ENCODE peak calls at places on chromosome 6, in eight cellular contexts. C, T, Z, I, L, N, P and S are unnamed samples.

GRCh38 chr6:3566812-3567211 is 110.0 kb upstream of the SLC22A23 start:
- DNase-seq in Z (no peak), T (no peak), N (no peak), P (no peak), I (no peak), C (no peak), L (no peak), S (no peak)

GRCh38 chr6:17035257-17035757 is 66.5 kb upstream of the STMND1 start:
- DNase-seq in C (no peak), Z (no peak), I (no peak), N (no peak), P (no peak), L (no peak), T (peak; percentile 13), S (no peak)

GRCh38 chr6:164216368-164216767 is 801.9 kb downstream of the QKI start:
- DNase-seq in Z (no peak), P (no peak), T (no peak), C (no peak), I (no peak), L (no peak), N (no peak), S (no peak)

GRCh38 chr6:93341900-93342613 is 77.3 kb downstream of the EPHA7 start:
- DNase-seq in C (no peak), I (no peak), L (no peak), Z (no peak), T (peak; percentile 71), N (no peak), P (no peak), S (no peak)

GRCh38 chr6:20200761-20201160 is 11.5 kb downstream of the MBOAT1 start:
- DNase-seq in I (no peak), Z (no peak), T (peak; percentile 31), N (no peak), C (no peak), P (no peak), L (no peak), S (no peak)

GRCh38 chr6:109595998-109596397 is 95.0 kb downstream of the AK9 start:
- DNase-seq in C (no peak), I (peak; percentile 24), T (no peak), L (no peak), P (peak; percentile 18), Z (no peak), N (no peak), S (peak; percentile 15)

GRCh38 chr6:127301199-127301700 is 34.6 kb downstream of the RNF146 start:
- DNase-seq in Z (no peak), L (no peak), C (no peak), P (no peak), I (no peak), N (no peak), T (no peak), S (no peak)

GRCh38 chr6:162056745-162057144 is 670.8 kb downstream of the PRKN start:
- DNase-seq in L (peak; percentile 54), N (no peak), Z (no peak), P (no peak), I (no peak), T (peak; percentile 0), C (no peak), S (no peak)

GRCh38 chr6:30844118-30844535 is 40.2 kb upstream of the DDR1 start:
- DNase-seq in P (no peak), C (no peak), T (no peak), L (no peak), I (no peak), N (no peak), Z (no peak), S (no peak)

GRCh38 chr6:14023855-14024254 is 93.7 kb upstream of the CD83 start:
- DNase-seq in T (no peak), C (no peak), N (no peak), Z (no peak), I (no peak), P (no peak), L (no peak), S (no peak)

GRCh38 chr6:13427838-13428527 is 59.4 kb downstream of the GFOD1 start:
- DNase-seq in P (no peak), N (peak; percentile 33), L (no peak), T (no peak), I (peak; percentile 87), C (peak; percentile 55), Z (peak; percentile 57), S (peak; percentile 92)

GRCh38 chr6:15329154-15329781 is 83.4 kb downstream of the JARID2 start:
- DNase-seq in P (no peak), T (no peak), L (no peak), N (no peak), C (no peak), Z (no peak), I (no peak), S (no peak)

GRCh38 chr6:69084746-69085335 is 449.8 kb downstream of the ADGRB3 start:
- DNase-seq in C (no peak), T (no peak), P (no peak), L (no peak), N (no peak), I (no peak), Z (no peak), S (no peak)

GRCh38 chr6:55674672-55675071 is 95.7 kb upstream of the HMGCLL1 start:
- DNase-seq in Z (no peak), P (no peak), T (no peak), I (no peak), C (no peak), L (no peak), N (no peak), S (no peak)

GRCh38 chr6:22108199-22108598 is 188.6 kb downstream of the PRL start:
- DNase-seq in P (no peak), Z (no peak), C (no peak), T (no peak), I (no peak), N (no peak), L (peak; percentile 45), S (no peak)

GRCh38 chr6:119105262-119105661 is 26.8 kb upstream of the FAM184A start:
- DNase-seq in Z (no peak), N (no peak), T (no peak), L (no peak), P (no peak), I (no peak), C (no peak), S (no peak)

GRCh38 chr6:98824163-98824906 is 10.0 kb upstream of the POU3F2 start:
- DNase-seq in N (no peak), P (no peak), I (no peak), T (no peak), L (no peak), Z (no peak), C (no peak), S (no peak)

GRCh38 chr6:47132724-47133123 is 90.6 kb upstream of the ADGRF1 start:
- DNase-seq in I (no peak), T (peak; percentile 43), C (no peak), P (no peak), L (no peak), N (no peak), Z (no peak), S (no peak)

GRCh38 chr6:8080338-8081151 is 16.4 kb upstream of the BLOC1S5 start:
- DNase-seq in T (no peak), P (no peak), N (no peak), Z (no peak), L (no peak), I (no peak), C (no peak), S (no peak)

GRCh38 chr6:39026175-39026574 is 22.4 kb upstream of the GLP1R start:
- DNase-seq in Z (no peak), I (no peak), T (no peak), C (no peak), L (no peak), P (no peak), N (no peak), S (no peak)

GRCh38 chr6:1770435-1770843 is 160.7 kb downstream of the FOXC1 start:
- DNase-seq in C (no peak), Z (peak; percentile 24), P (no peak), N (no peak), T (no peak), L (no peak), I (no peak), S (peak; percentile 27)

GRCh38 chr6:118704911-118705310 is 53.5 kb upstream of the CEP85L start:
- DNase-seq in N (no peak), Z (no peak), L (no peak), P (no peak), C (no peak), T (no peak), I (no peak), S (no peak)

GRCh38 chr6:158667360-158667981 is 17.6 kb downstream of the SYTL3 start:
- DNase-seq in L (no peak), P (no peak), I (peak; percentile 32), Z (no peak), C (no peak), T (no peak), N (no peak), S (no peak)

GRCh38 chr6:110048221-110048875 is 70.2 kb downstream of the GPR6 start:
- DNase-seq in C (no peak), Z (no peak), N (no peak), L (no peak), I (no peak), T (no peak), P (no peak), S (no peak)

GRCh38 chr6:108969776-108970175 is 121.6 kb downstream of the ARMC2 start:
- DNase-seq in T (no peak), I (no peak), P (no peak), L (no peak), C (no peak), N (no peak), Z (no peak), S (no peak)

GRCh38 chr6:10522929-10523573 is 1.9 kb downstream of the GCNT2 start:
- DNase-seq in C (no peak), L (no peak), I (no peak), N (no peak), Z (no peak), P (no peak), T (no peak), S (no peak)

GRCh38 chr6:44270526-44271405 is 516 bp downstream of the TMEM151B start:
- DNase-seq in T (no peak), Z (no peak), I (no peak), P (no peak), C (no peak), L (no peak), N (no peak), S (no peak)

GRCh38 chr6:117545161-117545595 is 57.1 kb downstream of the GOPC start:
- DNase-seq in Z (no peak), I (no peak), L (no peak), C (no peak), P (no peak), T (no peak), N (no peak), S (no peak)